ENCODE peak calls at places on chromosomes 16 and 17, in ten cellular contexts. One of them, this sample, is unnamed.

GRCh38 chr16:69424053-69424934 is at the start of gene CYB5B:
- DNase-seq in COR-L47: peak; percentile 100
- DNase-seq in T-helper 9 cell: peak; percentile 90
- DNase-seq in left cardiac atrium: peak; percentile 94
- DNase-seq in NCI-H1092: peak; percentile 99
- DNase-seq in renal cortical epithelial cell: peak; percentile 100
- DNase-seq in ascending aorta: peak; percentile 97
- DNase-seq in neural crest cell: peak; percentile 78
- DNase-seq in skeletal muscle cell: peak; percentile 93
- DNase-seq in effector CD4-positive, alpha-beta T cell: peak; percentile 93
- DNase-seq in this sample: peak; percentile 90

GRCh38 chr17:7858487-7858832 is 657 bp downstream of the CYB5D1 start:
- DNase-seq in COR-L47: no peak
- DNase-seq in T-helper 9 cell: peak; percentile 29
- DNase-seq in left cardiac atrium: peak; percentile 63
- DNase-seq in NCI-H1092: no peak
- DNase-seq in renal cortical epithelial cell: peak; percentile 39
- DNase-seq in ascending aorta: no peak
- DNase-seq in neural crest cell: no peak
- DNase-seq in skeletal muscle cell: no peak
- DNase-seq in effector CD4-positive, alpha-beta T cell: peak; percentile 18
- DNase-seq in this sample: peak; percentile 44

GRCh38 chr17:56708670-56709410 is 115.3 kb downstream of the NOG start:
- DNase-seq in COR-L47: no peak
- DNase-seq in T-helper 9 cell: no peak
- DNase-seq in left cardiac atrium: no peak
- DNase-seq in NCI-H1092: no peak
- DNase-seq in renal cortical epithelial cell: no peak
- DNase-seq in ascending aorta: no peak
- DNase-seq in neural crest cell: no peak
- DNase-seq in skeletal muscle cell: no peak
- DNase-seq in effector CD4-positive, alpha-beta T cell: no peak
- DNase-seq in this sample: no peak

GRCh38 chr16:5971106-5971505 is 873.5 kb upstream of the EEF2KMT start:
- DNase-seq in COR-L47: no peak
- DNase-seq in T-helper 9 cell: no peak
- DNase-seq in left cardiac atrium: no peak
- DNase-seq in NCI-H1092: no peak
- DNase-seq in renal cortical epithelial cell: no peak
- DNase-seq in ascending aorta: no peak
- DNase-seq in neural crest cell: no peak
- DNase-seq in skeletal muscle cell: no peak
- DNase-seq in effector CD4-positive, alpha-beta T cell: no peak
- DNase-seq in this sample: no peak

GRCh38 chr16:48611329-48612137 is 1.6 kb upstream of the N4BP1 start:
- DNase-seq in COR-L47: peak; percentile 48
- DNase-seq in T-helper 9 cell: peak; percentile 82
- DNase-seq in left cardiac atrium: no peak
- DNase-seq in NCI-H1092: no peak
- DNase-seq in renal cortical epithelial cell: peak; percentile 26
- DNase-seq in ascending aorta: peak; percentile 69
- DNase-seq in neural crest cell: no peak
- DNase-seq in skeletal muscle cell: no peak
- DNase-seq in effector CD4-positive, alpha-beta T cell: peak; percentile 87
- DNase-seq in this sample: no peak

GRCh38 chr16:86134802-86135461 is 236.0 kb downstream of the IRF8 start:
- DNase-seq in COR-L47: no peak
- DNase-seq in T-helper 9 cell: no peak
- DNase-seq in left cardiac atrium: no peak
- DNase-seq in NCI-H1092: no peak
- DNase-seq in renal cortical epithelial cell: no peak
- DNase-seq in ascending aorta: no peak
- DNase-seq in neural crest cell: no peak
- DNase-seq in skeletal muscle cell: no peak
- DNase-seq in effector CD4-positive, alpha-beta T cell: no peak
- DNase-seq in this sample: no peak

GRCh38 chr16:23141959-23142740 is 7.1 kb downstream of the USP31 start:
- DNase-seq in COR-L47: no peak
- DNase-seq in T-helper 9 cell: no peak
- DNase-seq in left cardiac atrium: no peak
- DNase-seq in NCI-H1092: no peak
- DNase-seq in renal cortical epithelial cell: peak; percentile 57
- DNase-seq in ascending aorta: no peak
- DNase-seq in neural crest cell: no peak
- DNase-seq in skeletal muscle cell: no peak
- DNase-seq in effector CD4-positive, alpha-beta T cell: no peak
- DNase-seq in this sample: no peak

GRCh38 chr16:67177743-67178699 is 5.7 kb downstream of the MATCAP1 start:
- DNase-seq in COR-L47: peak; percentile 92
- DNase-seq in T-helper 9 cell: peak; percentile 63
- DNase-seq in left cardiac atrium: peak; percentile 70
- DNase-seq in NCI-H1092: peak; percentile 72
- DNase-seq in renal cortical epithelial cell: peak; percentile 23
- DNase-seq in ascending aorta: no peak
- DNase-seq in neural crest cell: no peak
- DNase-seq in skeletal muscle cell: no peak
- DNase-seq in effector CD4-positive, alpha-beta T cell: peak; percentile 43
- DNase-seq in this sample: no peak

GRCh38 chr16:88419790-88420189 is 33.3 kb upstream of the ZFPM1 start:
- DNase-seq in COR-L47: no peak
- DNase-seq in T-helper 9 cell: no peak
- DNase-seq in left cardiac atrium: no peak
- DNase-seq in NCI-H1092: no peak
- DNase-seq in renal cortical epithelial cell: no peak
- DNase-seq in ascending aorta: no peak
- DNase-seq in neural crest cell: no peak
- DNase-seq in skeletal muscle cell: no peak
- DNase-seq in effector CD4-positive, alpha-beta T cell: no peak
- DNase-seq in this sample: no peak

GRCh38 chr16:86579268-86580062 is 1.1 kb downstream of the FOXL1 start:
- DNase-seq in COR-L47: no peak
- DNase-seq in T-helper 9 cell: no peak
- DNase-seq in left cardiac atrium: no peak
- DNase-seq in NCI-H1092: no peak
- DNase-seq in renal cortical epithelial cell: no peak
- DNase-seq in ascending aorta: no peak
- DNase-seq in neural crest cell: no peak
- DNase-seq in skeletal muscle cell: no peak
- DNase-seq in effector CD4-positive, alpha-beta T cell: no peak
- DNase-seq in this sample: no peak